ENCODE peak calls at places on chromosomes 2 and 18, in eight cellular contexts. M, F, W, O, Z, J, R and G are unnamed samples.

GRCh38 chr2:157784169-157784822 is 91.8 kb downstream of the ACVR1 start:
- DNase-seq in Z (peak; percentile 57), W (no peak), O (no peak), M (no peak), J (no peak), R (peak; percentile 48), F (peak; percentile 22), G (no peak)

GRCh38 chr2:62460175-62460574 is 45.8 kb downstream of the TMEM17 start:
- DNase-seq in Z (no peak), R (no peak), M (no peak), F (no peak), O (no peak), W (no peak), J (no peak), G (no peak)

GRCh38 chr2:168683996-168684395 is 118.4 kb upstream of the NOSTRIN start:
- DNase-seq in O (no peak), R (no peak), J (no peak), Z (no peak), M (no peak), W (no peak), F (no peak), G (no peak)

GRCh38 chr2:110149330-110150220 is 34.0 kb upstream of the MALL start:
- DNase-seq in R (no peak), W (no peak), F (peak; percentile 92), M (peak; percentile 52), J (peak; percentile 5), O (no peak), Z (peak; percentile 74), G (peak; percentile 91)

GRCh38 chr2:143158098-143158497 is 28.9 kb downstream of the ARHGAP15 start:
- DNase-seq in W (no peak), F (no peak), M (no peak), O (no peak), J (no peak), R (no peak), Z (no peak), G (no peak)

GRCh38 chr2:183248866-183249567 is 124.8 kb downstream of the NUP35 start:
- DNase-seq in M (no peak), Z (no peak), O (peak; percentile 27), W (no peak), F (peak; percentile 67), R (no peak), J (no peak), G (peak; percentile 51)

GRCh38 chr2:62375051-62375450 is 130.9 kb downstream of the TMEM17 start:
- DNase-seq in R (no peak), F (no peak), Z (no peak), J (no peak), O (no peak), M (no peak), W (no peak), G (no peak)

GRCh38 chr2:165055081-165055879 is 100.0 kb upstream of the SLC38A11 start:
- DNase-seq in Z (no peak), W (no peak), F (no peak), J (no peak), O (peak; percentile 30), R (peak; percentile 67), M (no peak), G (no peak)

GRCh38 chr18:13993730-13994129 is 78.4 kb upstream of the MC2R start:
- DNase-seq in J (no peak), F (no peak), R (peak; percentile 81), Z (no peak), M (no peak), W (no peak), O (no peak), G (no peak)

GRCh38 chr2:109614715-109615636 is 812 bp downstream of the SOWAHC start:
- DNase-seq in M (no peak), Z (no peak), O (no peak), R (no peak), F (peak; percentile 47), W (peak; percentile 53), J (no peak), G (no peak)

GRCh38 chr2:137964066-137964858 is at the start of gene HNMT:
- DNase-seq in M (peak; percentile 1), Z (peak; percentile 53), F (peak; percentile 59), W (no peak), R (peak; percentile 84), J (peak; percentile 25), O (peak; percentile 46), G (peak; percentile 58)

GRCh38 chr2:163662141-163662780 is 73.5 kb downstream of the FIGN start:
- DNase-seq in J (no peak), W (no peak), M (no peak), O (no peak), R (no peak), F (peak; percentile 53), Z (no peak), G (no peak)

GRCh38 chr2:172299741-172300140 is 127.6 kb upstream of the ITGA6 start:
- DNase-seq in J (no peak), F (no peak), O (peak; percentile 68), Z (peak; percentile 75), W (no peak), R (no peak), M (no peak), G (no peak)

GRCh38 chr18:1006309-1006708 is 101.6 kb downstream of the ADCYAP1 start:
- DNase-seq in F (no peak), W (no peak), O (no peak), Z (no peak), J (no peak), R (no peak), M (no peak), G (no peak)

GRCh38 chr2:78416625-78417300 is 608.7 kb upstream of the REG3G start:
- DNase-seq in R (no peak), J (no peak), F (no peak), Z (no peak), O (peak; percentile 7), M (no peak), W (no peak), G (no peak)

GRCh38 chr18:61765097-61765496 is 127.7 kb downstream of the RNF152 start:
- DNase-seq in J (peak; percentile 8), F (peak; percentile 41), Z (peak; percentile 38), M (peak; percentile 2), O (no peak), R (no peak), W (no peak), G (peak; percentile 24)

GRCh38 chr2:216702756-216703155 is 7.4 kb upstream of the IGFBP5 start:
- DNase-seq in R (no peak), M (no peak), F (no peak), Z (no peak), O (no peak), J (no peak), W (no peak), G (no peak)

GRCh38 chr2:201233192-201234166 is 26.9 kb upstream of the CASP8 start:
- DNase-seq in W (peak; percentile 86), O (peak; percentile 91), F (peak; percentile 30), Z (no peak), J (no peak), M (no peak), R (peak; percentile 46), G (no peak)

GRCh38 chr2:237577458-237577857 is 11.1 kb downstream of the PRLH start:
- DNase-seq in O (no peak), F (no peak), R (no peak), W (no peak), M (no peak), Z (no peak), J (no peak), G (no peak)

GRCh38 chr18:596288-596881 is 403 bp upstream of the CLUL1 start:
- DNase-seq in O (peak; percentile 38), M (no peak), Z (no peak), F (peak; percentile 34), W (no peak), J (no peak), R (no peak), G (no peak)

GRCh38 chr2:175807031-175807873 is 194.8 kb downstream of the LNPK start:
- DNase-seq in R (no peak), W (no peak), F (peak; percentile 72), M (no peak), O (no peak), J (no peak), Z (no peak), G (no peak)

GRCh38 chr2:106789185-106789584 is 96.8 kb downstream of the ST6GAL2 start:
- DNase-seq in W (no peak), O (no peak), R (no peak), M (no peak), F (peak; percentile 28), J (no peak), Z (no peak), G (peak; percentile 5)

GRCh38 chr2:142742301-142743214 is 134.9 kb upstream of the KYNU start:
- DNase-seq in J (no peak), Z (peak; percentile 38), O (no peak), M (no peak), R (peak; percentile 37), W (no peak), F (peak; percentile 87), G (peak; percentile 26)

GRCh38 chr2:16088713-16089112 is 148.4 kb downstream of the MYCN start:
- DNase-seq in M (no peak), R (no peak), O (no peak), Z (no peak), J (no peak), W (no peak), F (no peak), G (no peak)

GRCh38 chr2:66938471-66938967 is 458.6 kb upstream of the ETAA1 start:
- DNase-seq in J (no peak), M (no peak), O (no peak), F (no peak), W (no peak), R (no peak), Z (no peak), G (no peak)

GRCh38 chr2:232170391-232170790 is 208.2 kb upstream of the ALPP start:
- DNase-seq in O (no peak), J (no peak), F (no peak), M (no peak), R (no peak), Z (no peak), W (no peak), G (no peak)

GRCh38 chr2:100008960-100009359 is 133.4 kb downstream of the AFF3 start:
- DNase-seq in M (no peak), O (no peak), Z (no peak), F (no peak), W (no peak), R (no peak), J (peak; percentile 49), G (peak; percentile 74)

GRCh38 chr2:181886192-181886591 is 5.3 kb upstream of the ITPRID2 start:
- DNase-seq in J (no peak), M (no peak), F (no peak), O (no peak), Z (no peak), R (no peak), W (no peak), G (no peak)

GRCh38 chr2:120279708-120280107 is 27.1 kb downstream of the RALB start:
- DNase-seq in M (no peak), R (no peak), O (no peak), F (no peak), W (no peak), J (no peak), Z (no peak), G (no peak)

GRCh38 chr2:88398122-88398655 is 54.3 kb downstream of the FOXI3 start:
- DNase-seq in Z (no peak), R (no peak), M (no peak), F (no peak), J (no peak), W (no peak), O (no peak), G (no peak)

GRCh38 chr2:113231064-113231463 is 47.7 kb downstream of the PAX8 start:
- DNase-seq in J (no peak), M (no peak), O (no peak), W (no peak), F (no peak), R (no peak), Z (no peak), G (no peak)

GRCh38 chr18:54358495-54358793 is 738 bp downstream of the C18orf54 start:
- DNase-seq in R (no peak), W (no peak), M (no peak), Z (peak; percentile 9), O (no peak), F (peak; percentile 39), J (no peak), G (peak; percentile 3)

GRCh38 chr2:9071584-9072124 is 68.2 kb upstream of the MBOAT2 start:
- DNase-seq in M (no peak), W (no peak), F (peak; percentile 60), R (no peak), Z (no peak), J (no peak), O (no peak), G (no peak)

GRCh38 chr2:127170452-127171197 is 49.5 kb downstream of the CYP27C1 start:
- DNase-seq in J (no peak), O (no peak), W (no peak), M (no peak), F (no peak), Z (no peak), R (no peak), G (no peak)